ENCODE peak calls at places on chromosomes 11 and 22, in six cellular contexts. M, Y, Q, G, I and W are unnamed samples.

GRCh38 chr11:124676386-124676785 is 2.7 kb downstream of the SPA17 start:
- DNase-seq in M (no peak), Y (peak), Q (no peak), G (no peak), I (no peak), W (no peak)

GRCh38 chr11:121802542-121802941 is 313.5 kb downstream of the BLID start:
- DNase-seq in M (peak), Y (no peak), Q (no peak), G (no peak), I (no peak), W (no peak)

GRCh38 chr11:122268601-122269130 is 152.7 kb upstream of the BLID start:
- DNase-seq in M (no peak), Y (no peak), Q (no peak), G (no peak), I (no peak), W (no peak)

GRCh38 chr11:19441752-19442553 is 201.2 kb upstream of the E2F8 start:
- DNase-seq in M (no peak), Y (peak), Q (peak), G (no peak), I (peak), W (no peak)

GRCh38 chr11:28674432-28675076 is 566.4 kb downstream of the METTL15 start:
- DNase-seq in M (peak), Y (peak), Q (no peak), G (no peak), I (peak), W (no peak)

GRCh38 chr11:19811391-19811790 is 98.8 kb downstream of the NAV2 start:
- DNase-seq in M (no peak), Y (no peak), Q (no peak), G (no peak), I (no peak), W (no peak)

GRCh38 chr11:120219935-120220746 is 9.3 kb downstream of the OAF start:
- DNase-seq in M (no peak), Y (no peak), Q (no peak), G (no peak), I (no peak), W (no peak)

GRCh38 chr11:14443642-14444041 is 56.0 kb downstream of the COPB1 start:
- DNase-seq in M (no peak), Y (peak), Q (peak), G (no peak), I (no peak), W (no peak)

GRCh38 chr11:84922836-84923235 is 704.3 kb downstream of the DLG2 start:
- DNase-seq in M (no peak), Y (no peak), Q (no peak), G (no peak), I (no peak), W (no peak)

GRCh38 chr22:21688341-21688705 is 22.5 kb downstream of the PPIL2 start:
- DNase-seq in M (no peak), Y (no peak), Q (no peak), G (no peak), I (no peak), W (no peak)

GRCh38 chr22:30876925-30877553 is 91.5 kb downstream of the MORC2 start:
- DNase-seq in M (no peak), Y (peak), Q (no peak), G (peak), I (no peak), W (peak)

GRCh38 chr11:68012843-68013610 is 2.9 kb downstream of the ALDH3B1 start:
- DNase-seq in M (no peak), Y (peak), Q (peak), G (no peak), I (peak), W (no peak)

GRCh38 chr11:6544921-6545850 is 48.1 kb downstream of the DNHD1 start:
- DNase-seq in M (no peak), Y (no peak), Q (peak), G (no peak), I (no peak), W (no peak)

GRCh38 chr11:36214484-36214883 is 74.7 kb downstream of the COMMD9 start:
- DNase-seq in M (no peak), Y (no peak), Q (no peak), G (no peak), I (no peak), W (no peak)

GRCh38 chr22:20432244-20432686 is 5.4 kb downstream of the SCARF2 start:
- DNase-seq in M (no peak), Y (no peak), Q (no peak), G (no peak), I (no peak), W (no peak)

GRCh38 chr11:80241766-80242165 is 800.9 kb upstream of the TENM4 start:
- DNase-seq in M (no peak), Y (no peak), Q (no peak), G (no peak), I (no peak), W (no peak)

GRCh38 chr11:113698515-113698914 is 7.6 kb downstream of the TMPRSS5 start:
- DNase-seq in M (no peak), Y (no peak), Q (no peak), G (no peak), I (no peak), W (no peak)

GRCh38 chr11:106524446-106524845 is 447.0 kb downstream of the AASDHPPT start:
- DNase-seq in M (no peak), Y (no peak), Q (no peak), G (no peak), I (no peak), W (no peak)

GRCh38 chr22:20441631-20442484 is 4.2 kb upstream of the SCARF2 start:
- DNase-seq in M (no peak), Y (peak), Q (no peak), G (no peak), I (no peak), W (no peak)

GRCh38 chr11:12253843-12254281 is 123.5 kb upstream of the PARVA start:
- DNase-seq in M (no peak), Y (no peak), Q (no peak), G (no peak), I (no peak), W (no peak)

GRCh38 chr11:130865091-130865771 is 51.0 kb downstream of the SNX19 start:
- DNase-seq in M (peak), Y (no peak), Q (no peak), G (no peak), I (no peak), W (no peak)